ENCODE peak calls at places on chromosome 6, in six cellular contexts. One of them, this sample, is unnamed.

GRCh38 chr6:31203345-31203979 is 33.0 kb upstream of the POU5F1 start:
- DNase-seq in kidney epithelial cell: no peak
- DNase-seq in GM12864: peak
- DNase-seq in heart right ventricle: no peak
- DNase-seq in ovary: no peak
- DNase-seq in GM10248: peak
- DNase-seq in this sample: no peak

GRCh38 chr6:130322673-130323268 is 43.0 kb upstream of the TMEM200A start:
- DNase-seq in kidney epithelial cell: no peak
- DNase-seq in GM12864: peak
- DNase-seq in heart right ventricle: peak
- DNase-seq in ovary: peak
- DNase-seq in GM10248: peak
- DNase-seq in this sample: peak

GRCh38 chr6:30670760-30671527 is 1.9 kb downstream of the DHX16 start:
- DNase-seq in kidney epithelial cell: no peak
- DNase-seq in GM12864: no peak
- DNase-seq in heart right ventricle: no peak
- DNase-seq in ovary: no peak
- DNase-seq in GM10248: no peak
- DNase-seq in this sample: no peak

GRCh38 chr6:142846459-142846831 is 98.5 kb downstream of the HIVEP2 start:
- DNase-seq in kidney epithelial cell: no peak
- DNase-seq in GM12864: no peak
- DNase-seq in heart right ventricle: no peak
- DNase-seq in ovary: no peak
- DNase-seq in GM10248: no peak
- DNase-seq in this sample: no peak

GRCh38 chr6:157964139-157964538 is 17.5 kb upstream of the SYNJ2 start:
- DNase-seq in kidney epithelial cell: no peak
- DNase-seq in GM12864: no peak
- DNase-seq in heart right ventricle: no peak
- DNase-seq in ovary: no peak
- DNase-seq in GM10248: no peak
- DNase-seq in this sample: no peak

GRCh38 chr6:87146363-87146762 is 9.0 kb upstream of the ZNF292 start:
- DNase-seq in kidney epithelial cell: no peak
- DNase-seq in GM12864: no peak
- DNase-seq in heart right ventricle: no peak
- DNase-seq in ovary: no peak
- DNase-seq in GM10248: no peak
- DNase-seq in this sample: no peak

GRCh38 chr6:117907600-117908245 is 659 bp downstream of the SLC35F1 start:
- DNase-seq in kidney epithelial cell: no peak
- DNase-seq in GM12864: no peak
- DNase-seq in heart right ventricle: no peak
- DNase-seq in ovary: no peak
- DNase-seq in GM10248: peak
- DNase-seq in this sample: no peak

GRCh38 chr6:5730586-5731263 is 276.0 kb downstream of the NRN1 start:
- DNase-seq in kidney epithelial cell: no peak
- DNase-seq in GM12864: no peak
- DNase-seq in heart right ventricle: no peak
- DNase-seq in ovary: no peak
- DNase-seq in GM10248: no peak
- DNase-seq in this sample: no peak

GRCh38 chr6:11381801-11382513 is 149.5 kb upstream of the NEDD9 start:
- DNase-seq in kidney epithelial cell: no peak
- DNase-seq in GM12864: peak
- DNase-seq in heart right ventricle: peak
- DNase-seq in ovary: no peak
- DNase-seq in GM10248: peak
- DNase-seq in this sample: peak

GRCh38 chr6:155645328-155645727 is 189.7 kb upstream of the NOX3 start:
- DNase-seq in kidney epithelial cell: no peak
- DNase-seq in GM12864: no peak
- DNase-seq in heart right ventricle: no peak
- DNase-seq in ovary: no peak
- DNase-seq in GM10248: no peak
- DNase-seq in this sample: no peak

GRCh38 chr6:142872376-142872775 is 72.6 kb downstream of the HIVEP2 start:
- DNase-seq in kidney epithelial cell: no peak
- DNase-seq in GM12864: no peak
- DNase-seq in heart right ventricle: no peak
- DNase-seq in ovary: no peak
- DNase-seq in GM10248: no peak
- DNase-seq in this sample: no peak

GRCh38 chr6:35360349-35361138 is 18.2 kb downstream of the PPARD start:
- DNase-seq in kidney epithelial cell: peak
- DNase-seq in GM12864: no peak
- DNase-seq in heart right ventricle: peak
- DNase-seq in ovary: no peak
- DNase-seq in GM10248: no peak
- DNase-seq in this sample: no peak

GRCh38 chr6:30889921-30890645 is 5.8 kb downstream of the DDR1 start:
- DNase-seq in kidney epithelial cell: no peak
- DNase-seq in GM12864: no peak
- DNase-seq in heart right ventricle: no peak
- DNase-seq in ovary: no peak
- DNase-seq in GM10248: no peak
- DNase-seq in this sample: no peak

GRCh38 chr6:49852975-49853374 is 13.4 kb downstream of the CRISP1 start:
- DNase-seq in kidney epithelial cell: no peak
- DNase-seq in GM12864: no peak
- DNase-seq in heart right ventricle: no peak
- DNase-seq in ovary: no peak
- DNase-seq in GM10248: no peak
- DNase-seq in this sample: no peak

DNA sequence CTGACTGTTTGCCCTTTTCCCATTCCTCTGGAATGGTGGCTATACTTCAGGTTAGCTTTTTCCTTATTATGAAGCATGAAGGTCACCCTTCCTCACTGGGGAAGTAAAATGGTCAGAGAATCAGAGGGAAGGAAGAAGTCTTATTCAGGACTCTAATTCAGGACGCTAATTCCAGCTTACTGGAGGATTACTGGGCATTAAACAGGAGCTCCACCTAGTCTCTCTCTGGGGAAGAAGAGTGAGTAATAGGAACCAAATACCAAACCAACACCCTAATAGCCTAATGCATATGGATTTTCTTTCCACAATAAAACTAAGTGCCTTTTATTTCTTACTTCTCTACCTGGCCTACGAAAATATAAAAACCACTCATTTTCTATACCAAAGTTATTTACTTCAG is 10.1 kb downstream of the CRISP1 start:
- DNase-seq in kidney epithelial cell: no peak
- DNase-seq in GM12864: no peak
- DNase-seq in heart right ventricle: no peak
- DNase-seq in ovary: no peak
- DNase-seq in GM10248: no peak
- DNase-seq in this sample: no peak
- TF ChIP-seq CTCF in kidney epithelial cell: no peak
- TF ChIP-seq CTCF in GM12864: no peak
- TF ChIP-seq CTCF in heart right ventricle: no peak
- TF ChIP-seq CTCF in ovary: no peak
- TF ChIP-seq CTCF in GM10248: no peak
- TF ChIP-seq CTCF in this sample: no peak

GRCh38 chr6:41683460-41684310 is 45.4 kb downstream of the MDFI start:
- DNase-seq in kidney epithelial cell: no peak
- DNase-seq in GM12864: no peak
- DNase-seq in heart right ventricle: peak
- DNase-seq in ovary: peak
- DNase-seq in GM10248: peak
- DNase-seq in this sample: peak
- TF ChIP-seq CTCF in kidney epithelial cell: peak
- TF ChIP-seq CTCF in GM12864: peak
- TF ChIP-seq CTCF in heart right ventricle: peak
- TF ChIP-seq CTCF in ovary: peak
- TF ChIP-seq CTCF in GM10248: peak
- TF ChIP-seq CTCF in this sample: peak

GRCh38 chr6:103113416-103113815 is 1719.9 kb downstream of the GRIK2 start:
- DNase-seq in kidney epithelial cell: no peak
- DNase-seq in GM12864: no peak
- DNase-seq in heart right ventricle: no peak
- DNase-seq in ovary: no peak
- DNase-seq in GM10248: no peak
- DNase-seq in this sample: no peak

GRCh38 chr6:103105686-103106085 is 1712.2 kb downstream of the GRIK2 start:
- DNase-seq in kidney epithelial cell: no peak
- DNase-seq in GM12864: no peak
- DNase-seq in heart right ventricle: no peak
- DNase-seq in ovary: no peak
- DNase-seq in GM10248: no peak
- DNase-seq in this sample: no peak

GRCh38 chr6:103107985-103108384 is 1714.5 kb downstream of the GRIK2 start:
- DNase-seq in kidney epithelial cell: no peak
- DNase-seq in GM12864: no peak
- DNase-seq in heart right ventricle: no peak
- DNase-seq in ovary: no peak
- DNase-seq in GM10248: no peak
- DNase-seq in this sample: no peak
- TF ChIP-seq CTCF in kidney epithelial cell: no peak
- TF ChIP-seq CTCF in GM12864: no peak
- TF ChIP-seq CTCF in heart right ventricle: no peak
- TF ChIP-seq CTCF in ovary: no peak
- TF ChIP-seq CTCF in GM10248: no peak
- TF ChIP-seq CTCF in this sample: no peak

GRCh38 chr6:79544939-79545450 is 7.8 kb upstream of the LCA5 start:
- DNase-seq in kidney epithelial cell: peak
- DNase-seq in GM12864: peak
- DNase-seq in heart right ventricle: peak
- DNase-seq in ovary: peak
- DNase-seq in GM10248: peak
- DNase-seq in this sample: peak
- TF ChIP-seq CTCF in kidney epithelial cell: peak
- TF ChIP-seq CTCF in GM12864: peak
- TF ChIP-seq CTCF in heart right ventricle: peak
- TF ChIP-seq CTCF in ovary: peak
- TF ChIP-seq CTCF in GM10248: peak
- TF ChIP-seq CTCF in this sample: peak

DNA sequence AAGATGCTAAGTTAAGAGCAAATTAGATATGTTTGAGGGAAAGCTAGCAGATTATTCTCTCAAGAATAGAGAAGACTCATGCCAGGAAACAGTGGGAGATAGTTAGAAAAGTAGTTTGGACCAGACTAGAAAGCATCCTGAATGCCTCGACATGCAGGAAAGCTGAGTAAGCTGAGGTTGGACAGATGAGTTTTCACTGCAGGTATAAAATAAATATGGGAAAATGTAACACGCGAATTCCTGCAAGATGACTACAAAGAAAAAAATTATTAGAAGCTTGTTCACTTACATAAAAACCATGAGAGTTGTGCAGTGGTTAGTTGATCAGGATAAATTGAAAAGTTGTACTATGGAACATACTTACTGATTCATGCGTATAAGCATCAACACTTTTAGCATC is 484.2 kb upstream of the MANEA start:
- DNase-seq in kidney epithelial cell: no peak
- DNase-seq in GM12864: no peak
- DNase-seq in heart right ventricle: no peak
- DNase-seq in ovary: no peak
- DNase-seq in GM10248: no peak
- DNase-seq in this sample: no peak
- TF ChIP-seq CTCF in kidney epithelial cell: no peak
- TF ChIP-seq CTCF in GM12864: no peak
- TF ChIP-seq CTCF in heart right ventricle: no peak
- TF ChIP-seq CTCF in ovary: no peak
- TF ChIP-seq CTCF in GM10248: no peak
- TF ChIP-seq CTCF in this sample: no peak

DNA sequence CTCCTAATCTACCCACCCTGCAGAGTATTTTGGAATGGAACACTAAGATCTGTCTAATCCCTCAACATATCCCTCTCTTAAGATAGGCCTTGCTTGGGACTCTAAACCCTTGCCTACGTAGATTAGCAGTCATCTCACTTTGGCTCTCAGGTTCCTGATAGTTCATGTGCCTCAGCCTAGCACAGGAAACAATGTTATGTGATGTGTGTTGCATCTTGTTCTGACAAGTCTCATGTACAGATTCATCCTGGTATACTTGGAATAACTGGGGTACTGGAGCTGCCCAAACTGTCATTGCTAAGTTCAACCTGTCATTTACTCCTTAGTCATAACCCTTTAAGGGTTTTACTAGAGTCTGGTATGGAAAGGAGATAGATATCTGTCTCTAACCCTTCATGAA is 34.1 kb downstream of the TREML1 start:
- DNase-seq in kidney epithelial cell: no peak
- DNase-seq in GM12864: no peak
- DNase-seq in heart right ventricle: no peak
- DNase-seq in ovary: no peak
- DNase-seq in GM10248: no peak
- DNase-seq in this sample: no peak
- TF ChIP-seq CTCF in kidney epithelial cell: no peak
- TF ChIP-seq CTCF in GM12864: no peak
- TF ChIP-seq CTCF in heart right ventricle: no peak
- TF ChIP-seq CTCF in ovary: no peak
- TF ChIP-seq CTCF in GM10248: no peak
- TF ChIP-seq CTCF in this sample: no peak

GRCh38 chr6:37103169-37104039 is 66.5 kb upstream of the PIM1 start:
- DNase-seq in kidney epithelial cell: no peak
- DNase-seq in GM12864: no peak
- DNase-seq in heart right ventricle: peak
- DNase-seq in ovary: peak
- DNase-seq in GM10248: no peak
- DNase-seq in this sample: peak

GRCh38 chr6:37100740-37101139 is 69.2 kb upstream of the PIM1 start:
- DNase-seq in kidney epithelial cell: no peak
- DNase-seq in GM12864: no peak
- DNase-seq in heart right ventricle: no peak
- DNase-seq in ovary: no peak
- DNase-seq in GM10248: no peak
- DNase-seq in this sample: no peak

GRCh38 chr6:37101991-37102298 is 68.0 kb upstream of the PIM1 start:
- DNase-seq in kidney epithelial cell: no peak
- DNase-seq in GM12864: no peak
- DNase-seq in heart right ventricle: no peak
- DNase-seq in ovary: no peak
- DNase-seq in GM10248: no peak
- DNase-seq in this sample: no peak

GRCh38 chr6:37104935-37105781 is 64.8 kb upstream of the PIM1 start:
- DNase-seq in kidney epithelial cell: no peak
- DNase-seq in GM12864: no peak
- DNase-seq in heart right ventricle: no peak
- DNase-seq in ovary: no peak
- DNase-seq in GM10248: no peak
- DNase-seq in this sample: no peak

GRCh38 chr6:37102299-37103168 is 67.4 kb upstream of the PIM1 start:
- DNase-seq in kidney epithelial cell: peak
- DNase-seq in GM12864: peak
- DNase-seq in heart right ventricle: peak
- DNase-seq in ovary: peak
- DNase-seq in GM10248: peak
- DNase-seq in this sample: peak
- TF ChIP-seq CTCF in kidney epithelial cell: no peak
- TF ChIP-seq CTCF in GM12864: no peak
- TF ChIP-seq CTCF in heart right ventricle: no peak
- TF ChIP-seq CTCF in ovary: no peak
- TF ChIP-seq CTCF in GM10248: no peak
- TF ChIP-seq CTCF in this sample: no peak

This sample was measured in GM13977.